ENCODE peak calls at places on chromosomes 2 and 18, in nine cellular contexts. Q, Y, C, U, J, N, D, R and A are unnamed samples.

GRCh38 chr18:46939337-46939963 is 22.0 kb downstream of the KATNAL2 start:
- DNase-seq in J (no peak), U (no peak), N (peak), Y (no peak), C (no peak), D (no peak), Q (peak), R (peak), A (no peak)

GRCh38 chr2:112001942-112002341 is 53.1 kb upstream of the TMEM87B start:
- DNase-seq in J (no peak), R (peak), U (no peak), Q (no peak), Y (no peak), N (no peak), D (no peak), C (no peak), A (no peak)

GRCh38 chr2:47070155-47070919 is 84.8 kb downstream of the STPG4 start:
- DNase-seq in Y (no peak), J (no peak), Q (no peak), D (no peak), N (peak), C (peak), R (no peak), U (no peak), A (no peak)

GRCh38 chr2:172119089-172119488 is 16.4 kb upstream of the DLX2 start:
- DNase-seq in Y (no peak), C (no peak), N (peak), U (no peak), J (no peak), R (no peak), D (no peak), Q (peak), A (no peak)

GRCh38 chr2:181680937-181681811 is 857 bp upstream of the NEUROD1 start:
- DNase-seq in Y (no peak), N (no peak), Q (no peak), U (no peak), J (no peak), R (no peak), C (no peak), D (no peak), A (no peak)

GRCh38 chr2:3466966-3467365 is 52.4 kb downstream of the ADI1 start:
- DNase-seq in D (no peak), Y (no peak), Q (no peak), R (no peak), J (no peak), N (no peak), U (no peak), C (no peak), A (no peak)

GRCh38 chr2:144078091-144078490 is 441.8 kb downstream of the ZEB2 start:
- DNase-seq in D (no peak), N (no peak), C (no peak), Q (peak), R (no peak), Y (no peak), J (no peak), U (no peak), A (no peak)

GRCh38 chr2:207202645-207203044 is 36.9 kb upstream of the KLF7 start:
- DNase-seq in U (no peak), R (peak), J (no peak), Y (no peak), C (no peak), Q (peak), N (peak), D (no peak), A (no peak)

GRCh38 chr18:48819781-48820482 is 130.8 kb downstream of the SMAD7 start:
- DNase-seq in U (peak), Y (no peak), J (peak), Q (no peak), R (no peak), C (peak), D (no peak), N (no peak), A (peak)

GRCh38 chr2:219071189-219071816 is 10.6 kb upstream of the IHH start:
- DNase-seq in U (no peak), Q (no peak), D (no peak), Y (no peak), R (peak), N (peak), J (no peak), C (no peak), A (no peak)

GRCh38 chr18:58947136-58947732 is 82.6 kb downstream of the ZNF532 start:
- DNase-seq in Q (no peak), D (no peak), C (no peak), N (no peak), J (no peak), R (no peak), Y (peak), U (no peak), A (no peak)

GRCh38 chr2:168044579-168044978 is 202.8 kb downstream of the STK39 start:
- DNase-seq in J (no peak), Q (no peak), D (no peak), Y (no peak), N (no peak), C (no peak), U (no peak), R (no peak), A (no peak)

GRCh38 chr18:78656346-78656925 is 323.2 kb upstream of the SALL3 start:
- DNase-seq in C (no peak), N (no peak), U (no peak), R (no peak), D (no peak), Q (no peak), Y (no peak), J (no peak), A (no peak)

GRCh38 chr2:120177011-120177621 is 46.1 kb downstream of the TMEM185B start:
- DNase-seq in R (peak), Y (peak), U (no peak), Q (no peak), D (no peak), N (no peak), J (no peak), C (no peak), A (no peak)

GRCh38 chr2:45874324-45874723 is 222.8 kb downstream of the PRKCE start:
- DNase-seq in J (peak), N (no peak), R (no peak), C (peak), U (peak), Q (no peak), D (no peak), Y (no peak), A (no peak)

GRCh38 chr2:59658906-59659305 is 894.5 kb downstream of the BCL11A start:
- DNase-seq in N (no peak), C (no peak), R (no peak), D (no peak), U (no peak), Q (no peak), J (no peak), Y (peak), A (no peak)

GRCh38 chr2:75656563-75656962 is 10.0 kb downstream of the MRPL19 start:
- DNase-seq in R (no peak), D (no peak), Q (no peak), Y (no peak), C (no peak), U (no peak), N (no peak), J (no peak), A (no peak)

GRCh38 chr2:65349863-65350262 is 82.5 kb downstream of the SPRED2 start:
- DNase-seq in R (peak), Y (no peak), C (peak), J (peak), D (no peak), N (peak), U (peak), Q (peak), A (peak)

GRCh38 chr2:69493268-69493667 is 56.0 kb upstream of the NFU1 start:
- DNase-seq in D (no peak), Q (no peak), J (no peak), C (no peak), U (no peak), Y (no peak), N (no peak), R (no peak), A (no peak)

GRCh38 chr2:215973954-215974699 is 39.2 kb downstream of the MREG start:
- DNase-seq in C (no peak), Q (peak), N (no peak), D (peak), Y (no peak), U (no peak), R (peak), J (no peak), A (no peak)

GRCh38 chr2:151619337-151619989 is 114.8 kb downstream of the NEB start:
- DNase-seq in N (no peak), C (no peak), Q (peak), Y (peak), R (no peak), U (no peak), D (peak), J (no peak), A (no peak)
- TF ChIP-seq CTCF in N (no peak), C (no peak), Q (no peak), Y (no peak), R (no peak), U (no peak), D (peak), J (no peak), A (no peak)

GRCh38 chr2:156156580-156156979 is 175.9 kb downstream of the NR4A2 start:
- DNase-seq in D (no peak), J (no peak), R (no peak), C (no peak), Q (no peak), U (no peak), N (no peak), Y (no peak), A (no peak)

GRCh38 chr2:156155319-156155718 is 177.2 kb downstream of the NR4A2 start:
- DNase-seq in D (no peak), Q (no peak), R (no peak), J (no peak), Y (no peak), U (no peak), N (no peak), C (no peak), A (no peak)

GRCh38 chr2:156157670-156158069 is 174.9 kb downstream of the NR4A2 start:
- DNase-seq in J (no peak), C (no peak), U (no peak), Q (no peak), N (no peak), D (no peak), Y (no peak), R (no peak), A (no peak)
- TF ChIP-seq CTCF in J (no peak), C (no peak), U (no peak), Q (no peak), N (no peak), D (no peak), Y (no peak), R (no peak), A (no peak)

GRCh38 chr18:3651266-3651665 is 201.3 kb downstream of the TGIF1 start:
- DNase-seq in R (no peak), N (no peak), C (no peak), Y (no peak), U (no peak), D (no peak), J (no peak), Q (no peak), A (no peak)

GRCh38 chr18:3653263-3653858 is 203.4 kb downstream of the TGIF1 start:
- DNase-seq in D (no peak), R (no peak), J (no peak), U (no peak), Q (no peak), N (no peak), Y (no peak), C (no peak), A (no peak)

GRCh38 chr18:3653859-3654441 is 204.0 kb downstream of the TGIF1 start:
- DNase-seq in C (no peak), J (no peak), Q (no peak), N (no peak), D (no peak), R (no peak), U (no peak), Y (no peak), A (no peak)

GRCh38 chr18:3654442-3655253 is 204.7 kb downstream of the TGIF1 start:
- DNase-seq in Q (no peak), D (no peak), J (no peak), Y (no peak), N (no peak), U (no peak), R (no peak), C (no peak), A (no peak)

DNA sequence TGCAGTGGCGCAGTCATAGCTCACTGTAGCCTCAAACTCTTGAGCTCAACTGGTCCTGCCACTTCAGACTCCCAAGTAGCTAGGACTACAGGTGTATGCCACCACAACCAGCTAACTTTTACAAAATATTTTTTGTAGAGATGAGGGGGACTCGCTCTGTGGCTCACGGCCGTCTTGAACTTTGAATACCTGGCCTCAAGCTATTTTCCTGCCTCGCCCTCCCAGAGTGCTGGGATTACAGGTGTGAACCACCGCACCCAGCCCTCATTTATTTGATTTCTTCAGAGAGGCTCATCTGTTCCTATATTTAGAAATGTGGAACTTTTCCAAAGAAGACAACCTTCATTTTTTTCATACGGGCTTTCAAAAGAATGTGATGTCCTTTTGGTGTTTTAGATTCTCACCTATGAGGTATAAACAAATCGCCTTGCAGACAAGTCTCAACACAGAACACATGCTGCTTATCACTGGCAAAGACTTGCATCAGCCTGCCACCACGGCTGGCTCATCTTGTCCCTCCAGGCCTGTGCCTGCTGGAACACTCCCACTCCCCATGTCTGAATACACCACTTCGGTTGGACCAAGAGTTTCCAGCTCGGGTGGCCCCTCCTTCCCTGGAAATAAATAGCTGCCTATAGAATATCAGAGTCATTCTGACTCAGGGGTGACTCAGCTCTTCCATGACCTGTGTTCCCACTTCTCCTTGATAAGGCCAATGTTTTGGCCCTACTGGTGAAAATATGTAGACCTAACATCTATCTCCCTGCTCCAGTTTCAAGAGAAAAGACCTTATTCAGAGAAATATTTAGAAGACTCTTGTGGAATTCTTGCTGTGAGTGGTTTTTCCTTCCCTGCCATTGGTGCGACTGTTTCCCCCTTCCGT is 202.6 kb downstream of the TGIF1 start:
- DNase-seq in Q (peak), Y (no peak), D (peak), C (peak), R (peak), J (no peak), U (no peak), N (peak), A (peak)
- TF ChIP-seq CTCF in Q (peak), Y (no peak), D (no peak), C (no peak), R (no peak), J (no peak), U (no peak), N (peak), A (no peak)

DNA sequence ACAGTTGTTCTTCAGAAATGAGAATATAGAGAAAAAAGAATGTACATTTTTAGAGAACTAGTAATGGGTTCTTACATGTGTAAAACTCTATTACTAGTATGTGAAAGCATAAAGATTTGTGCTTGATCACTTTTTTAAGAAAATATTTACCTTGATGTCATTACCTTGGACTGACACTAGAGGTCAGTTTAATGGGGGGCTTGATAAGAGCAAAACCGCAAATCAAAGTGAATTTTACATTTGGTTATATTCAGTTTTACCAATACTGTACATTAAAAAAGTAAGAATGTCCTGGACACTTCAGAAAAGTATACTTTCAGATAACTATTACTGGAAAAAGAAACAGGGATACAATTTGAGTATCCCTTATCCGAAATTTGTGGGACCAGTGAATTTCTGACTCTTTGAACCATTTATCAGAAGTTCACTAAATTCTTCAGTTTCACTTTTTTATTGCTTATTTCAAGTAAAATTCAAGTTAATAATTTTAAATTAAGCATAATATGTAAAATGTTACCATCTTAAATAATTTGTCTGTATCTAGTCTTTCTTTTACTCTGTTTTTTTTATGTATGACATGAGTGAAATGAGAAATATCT is 1149.5 kb downstream of the DSC3 start:
- DNase-seq in J (no peak), R (no peak), C (no peak), Y (peak), N (no peak), U (no peak), Q (peak), D (no peak), A (no peak)
- TF ChIP-seq CTCF in J (no peak), R (peak), C (no peak), Y (peak), N (peak), U (peak), Q (peak), D (peak), A (no peak)

GRCh38 chr2:60659026-60659425 is 97.0 kb upstream of the PAPOLG start:
- DNase-seq in J (no peak), R (no peak), Q (no peak), C (no peak), Y (no peak), N (no peak), U (no peak), D (no peak), A (no peak)
- TF ChIP-seq CTCF in J (no peak), R (no peak), Q (no peak), C (no peak), Y (peak), N (no peak), U (no peak), D (no peak), A (no peak)

GRCh38 chr18:39486268-39486667 is 1920.7 kb upstream of the CELF4 start:
- DNase-seq in Q (no peak), R (no peak), J (no peak), Y (no peak), C (no peak), U (no peak), N (no peak), D (no peak), A (no peak)
- TF ChIP-seq CTCF in Q (peak), R (no peak), J (no peak), Y (no peak), C (no peak), U (no peak), N (peak), D (no peak), A (no peak)

GRCh38 chr18:65227970-65228369 is 522.8 kb upstream of the CDH7 start:
- DNase-seq in Q (no peak), C (no peak), R (no peak), J (no peak), U (no peak), N (no peak), Y (no peak), D (no peak), A (no peak)
- TF ChIP-seq CTCF in Q (no peak), C (no peak), R (no peak), J (no peak), U (no peak), N (no peak), Y (no peak), D (peak), A (no peak)